ENCODE peak calls at places on chromosomes 2 and 18, in five cellular contexts. A, H, P, V and N are unnamed samples. For H3K9me3, the result is how much of the 10 kb centered on the place peaks cover.

GRCh38 chr18:48554610-48555400 is 16.0 kb downstream of the CTIF start:
- DNase-seq in A (no peak), H (no peak), P (no peak), V (no peak), N (no peak)

GRCh38 chr2:224807153-224807964 is 91.2 kb upstream of the CCDC195 start:
- DNase-seq in A (no peak), H (no peak), P (no peak), V (no peak), N (no peak)

GRCh38 chr2:55918856-55919255 is 4.7 kb downstream of the EFEMP1 start:
- DNase-seq in A (no peak), H (no peak), P (no peak), V (no peak), N (no peak)

GRCh38 chr2:209425082-209426071 is 1.5 kb downstream of the MAP2 start:
- DNase-seq in A (no peak), H (no peak), P (peak), V (peak), N (no peak)

GRCh38 chr2:236642584-236643291 is 73.1 kb downstream of the ACKR3 start:
- DNase-seq in A (no peak), H (no peak), P (no peak), V (peak), N (no peak)

GRCh38 chr2:167721593-167721992 is 525.8 kb downstream of the STK39 start:
- DNase-seq in A (no peak), H (no peak), P (no peak), V (no peak), N (no peak)

GRCh38 chr18:64203295-64203694 is 54.4 kb upstream of the LINC00305 start:
- DNase-seq in A (no peak), H (no peak), P (no peak), V (no peak), N (no peak)

GRCh38 chr2:221969087-221969829 is 329.5 kb downstream of the PAX3 start:
- DNase-seq in A (no peak), H (no peak), P (no peak), V (peak), N (no peak)

GRCh38 chr18:68219867-68220266 is 495.0 kb downstream of the TMX3 start:
- DNase-seq in A (no peak), H (no peak), P (no peak), V (peak), N (no peak)

GRCh38 chr2:68425503-68425902 is 41.6 kb downstream of the FBXO48 start:
- DNase-seq in A (no peak), H (no peak), P (no peak), V (no peak), N (no peak)

GRCh38 chr18:49707594-49707993 is 105.7 kb downstream of the ACAA2 start:
- DNase-seq in A (no peak), H (no peak), P (no peak), V (no peak), N (no peak)

GRCh38 chr18:136433-136832 is 21.9 kb upstream of the USP14 start:
- DNase-seq in A (peak), H (peak), P (no peak), V (no peak), N (no peak)

GRCh38 chr2:230814616-230815015 is 50.1 kb upstream of the ITM2C start:
- DNase-seq in A (no peak), H (no peak), P (no peak), V (peak), N (no peak)

GRCh38 chr2:218282173-218282991 is 9.9 kb downstream of the TMBIM1 start:
- DNase-seq in A (no peak), H (no peak), P (no peak), V (peak), N (no peak)

GRCh38 chr2:150271952-150272351 is 215.5 kb downstream of the RND3 start:
- DNase-seq in A (no peak), H (no peak), P (no peak), V (peak), N (no peak)

GRCh38 chr2:88549616-88550292 is 77.5 kb downstream of the EIF2AK3 start:
- DNase-seq in A (no peak), H (no peak), P (no peak), V (no peak), N (no peak)

GRCh38 chr2:226045090-226045489 is 645.6 kb downstream of the NYAP2 start:
- DNase-seq in A (no peak), H (no peak), P (no peak), V (no peak), N (no peak)

GRCh38 chr2:72789241-72789640 is 36.6 kb downstream of the EXOC6B start:
- DNase-seq in A (no peak), H (no peak), P (no peak), V (no peak), N (no peak)

GRCh38 chr18:50742947-50743346 is 76.9 kb downstream of the MRO start:
- DNase-seq in A (no peak), H (no peak), P (no peak), V (no peak), N (no peak)

GRCh38 chr2:238492905-238493304 is 66.2 kb downstream of the ASB1 start:
- DNase-seq in A (no peak), H (no peak), P (no peak), V (no peak), N (no peak)

GRCh38 chr2:96924775-96925747 is 55.2 kb upstream of the SEMA4C start:
- DNase-seq in A (no peak), H (peak), P (no peak), V (no peak), N (no peak)

GRCh38 chr2:90069290-90069894 is 1377.9 kb downstream of the RPIA start:
- DNase-seq in A (no peak), H (no peak), P (peak), V (no peak), N (no peak)
- H3K9me3 ChIP-seq in A (under half), H (under half), P (under half), V (under half), N (under half)

GRCh38 chr2:67076265-67076664 is 320.9 kb upstream of the ETAA1 start:
- DNase-seq in A (no peak), H (no peak), P (no peak), V (no peak), N (no peak)
- H3K9me3 ChIP-seq in A (under half), H (under half), P (under half), V (under half), N (under half)

GRCh38 chr18:59551902-59552635 is 145.2 kb downstream of the CCBE1 start:
- DNase-seq in A (no peak), H (no peak), P (no peak), V (no peak), N (no peak)
- H3K9me3 ChIP-seq in A (under half), H (under half), P (under half), V (under half), N (under half)

GRCh38 chr2:223500690-223501089 is 101.5 kb downstream of the SCG2 start:
- DNase-seq in A (no peak), H (no peak), P (no peak), V (no peak), N (no peak)

GRCh38 chr2:223494496-223494895 is 107.7 kb downstream of the SCG2 start:
- DNase-seq in A (no peak), H (no peak), P (no peak), V (no peak), N (no peak)

DNA sequence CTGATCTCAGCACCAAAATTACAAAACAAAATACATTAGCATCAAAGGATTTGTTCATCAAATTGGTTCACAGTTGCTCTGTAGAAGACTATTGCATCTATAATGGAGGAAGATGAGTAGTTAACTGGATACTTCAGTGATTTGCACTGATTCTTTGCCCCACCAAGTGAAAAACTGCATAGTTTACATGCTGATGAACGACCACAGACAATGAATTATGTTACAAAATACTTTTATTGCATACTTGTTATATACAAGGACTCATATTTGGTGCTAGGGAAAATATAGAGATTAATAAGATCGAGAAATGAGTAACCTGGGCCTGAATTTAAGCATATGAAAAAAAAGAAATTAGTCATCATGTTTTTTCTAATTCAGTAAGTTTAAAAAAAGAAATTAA is 107.2 kb downstream of the SCG2 start:
- DNase-seq in A (no peak), H (no peak), P (no peak), V (peak), N (no peak)
- H3K9me3 ChIP-seq in A (under half), H (under half), P (under half), V (under half), N (under half)